ENCODE peak calls at places on chromosomes 16 and 17, in nine cellular contexts. L is GM03348; Z is CD4-positive, alpha-beta memory T cell; I is body of pancreas; O is activated B cell treated with CpG ODN at 0.5 μM for 24 hours; S is aorta; K is fibroblast of mammary gland; V is A549; B is stimulated activated CD8-positive, alpha-beta memory T cell treated with anti-CD3 and anti-CD28 coated beads, Interleukin-15, amount 100 ng/mL, for 1 hour. J is an unnamed sample.

GRCh38 chr16:82146957-82147356 is 23.1 kb downstream of the MPHOSPH6 start:
- DNase-seq in V (no peak), O (no peak), Z (no peak), B (no peak), L (no peak), I (no peak), S (no peak), K (no peak), J (no peak)

GRCh38 chr16:85389679-85390470 is 223.2 kb upstream of the GSE1 start:
- DNase-seq in L (no peak), K (no peak), B (no peak), V (no peak), Z (no peak), O (no peak), I (no peak), S (no peak), J (peak)

GRCh38 chr16:31710134-31710533 is 163.5 kb upstream of the ZNF267 start:
- DNase-seq in O (no peak), S (no peak), I (no peak), V (no peak), B (no peak), L (no peak), K (no peak), Z (no peak), J (no peak)

GRCh38 chr16:4358831-4359561 is 7.9 kb upstream of the PAM16 start:
- DNase-seq in I (peak), K (no peak), L (peak), V (peak), Z (no peak), B (peak), O (peak), S (no peak), J (peak)

GRCh38 chr17:9419932-9420453 is 155.6 kb downstream of the STX8 start:
- DNase-seq in Z (no peak), B (no peak), L (no peak), V (no peak), S (no peak), I (no peak), K (no peak), O (no peak), J (no peak)

GRCh38 chr17:42050360-42051012 is at the start of gene C17orf113:
- DNase-seq in S (peak), I (peak), Z (peak), O (peak), K (peak), L (peak), B (no peak), V (peak), J (peak)

GRCh38 chr16:27444015-27444414 is 42.0 kb downstream of the IL21R start:
- DNase-seq in I (no peak), L (peak), O (no peak), Z (no peak), V (no peak), B (no peak), S (peak), K (peak), J (no peak)

GRCh38 chr16:7405166-7405565 is 72.5 kb downstream of the RBFOX1 start:
- DNase-seq in L (no peak), O (no peak), B (no peak), I (peak), Z (no peak), S (no peak), K (no peak), V (peak), J (peak)

J was measured in upper lobe of right lung.